ENCODE peak calls at places on chromosomes 11 and 22, in seven cellular contexts. One of them, this sample, is unnamed.

GRCh38 chr11:82462588-82462987 is 271.1 kb downstream of the FAM181B start:
- DNase-seq in GM23248: no peak
- DNase-seq in dorsolateral prefrontal cortex: no peak
- DNase-seq in NCI-H345: no peak
- DNase-seq in NCI-H1417: peak; percentile 89
- DNase-seq in stimulated activated CD8-positive, alpha-beta memory T cell treated with anti-CD3 and anti-CD28 coated beads, Interleukin-15, amount 100 ng/mL, for 1 hour: no peak
- DNase-seq in GM13977: no peak
- DNase-seq in this sample: no peak

GRCh38 chr22:19356708-19357269 is 65.3 kb upstream of the CLTCL1 start:
- DNase-seq in GM23248: no peak
- DNase-seq in dorsolateral prefrontal cortex: no peak
- DNase-seq in NCI-H345: no peak
- DNase-seq in NCI-H1417: no peak
- DNase-seq in stimulated activated CD8-positive, alpha-beta memory T cell treated with anti-CD3 and anti-CD28 coated beads, Interleukin-15, amount 100 ng/mL, for 1 hour: no peak
- DNase-seq in GM13977: no peak
- DNase-seq in this sample: no peak

GRCh38 chr11:64935634-64936081 is at the start of gene GPHA2:
- DNase-seq in GM23248: peak; percentile 20
- DNase-seq in dorsolateral prefrontal cortex: no peak
- DNase-seq in NCI-H345: peak; percentile 54
- DNase-seq in NCI-H1417: no peak
- DNase-seq in stimulated activated CD8-positive, alpha-beta memory T cell treated with anti-CD3 and anti-CD28 coated beads, Interleukin-15, amount 100 ng/mL, for 1 hour: no peak
- DNase-seq in GM13977: no peak
- DNase-seq in this sample: no peak

GRCh38 chr11:116800610-116801009 is 8.9 kb upstream of the APOA5 start:
- DNase-seq in GM23248: no peak
- DNase-seq in dorsolateral prefrontal cortex: no peak
- DNase-seq in NCI-H345: no peak
- DNase-seq in NCI-H1417: no peak
- DNase-seq in stimulated activated CD8-positive, alpha-beta memory T cell treated with anti-CD3 and anti-CD28 coated beads, Interleukin-15, amount 100 ng/mL, for 1 hour: no peak
- DNase-seq in GM13977: no peak
- DNase-seq in this sample: no peak

GRCh38 chr11:64566042-64566914 is 24.7 kb upstream of the SLC22A12 start:
- DNase-seq in GM23248: peak; percentile 88
- DNase-seq in dorsolateral prefrontal cortex: peak; percentile 44
- DNase-seq in NCI-H345: peak; percentile 56
- DNase-seq in NCI-H1417: peak; percentile 88
- DNase-seq in stimulated activated CD8-positive, alpha-beta memory T cell treated with anti-CD3 and anti-CD28 coated beads, Interleukin-15, amount 100 ng/mL, for 1 hour: no peak
- DNase-seq in GM13977: no peak
- DNase-seq in this sample: no peak

GRCh38 chr11:45238724-45239123 is 47.4 kb downstream of the SYT13 start:
- DNase-seq in GM23248: peak; percentile 72
- DNase-seq in dorsolateral prefrontal cortex: no peak
- DNase-seq in NCI-H345: no peak
- DNase-seq in NCI-H1417: no peak
- DNase-seq in stimulated activated CD8-positive, alpha-beta memory T cell treated with anti-CD3 and anti-CD28 coated beads, Interleukin-15, amount 100 ng/mL, for 1 hour: no peak
- DNase-seq in GM13977: no peak
- DNase-seq in this sample: no peak

GRCh38 chr22:24460418-24461089 is 33.2 kb downstream of the ADORA2A start:
- DNase-seq in GM23248: no peak
- DNase-seq in dorsolateral prefrontal cortex: no peak
- DNase-seq in NCI-H345: no peak
- DNase-seq in NCI-H1417: no peak
- DNase-seq in stimulated activated CD8-positive, alpha-beta memory T cell treated with anti-CD3 and anti-CD28 coated beads, Interleukin-15, amount 100 ng/mL, for 1 hour: no peak
- DNase-seq in GM13977: no peak
- DNase-seq in this sample: no peak

GRCh38 chr22:36365020-36365411 is 22.8 kb downstream of the MYH9 start:
- DNase-seq in GM23248: peak; percentile 97
- DNase-seq in dorsolateral prefrontal cortex: no peak
- DNase-seq in NCI-H345: no peak
- DNase-seq in NCI-H1417: no peak
- DNase-seq in stimulated activated CD8-positive, alpha-beta memory T cell treated with anti-CD3 and anti-CD28 coated beads, Interleukin-15, amount 100 ng/mL, for 1 hour: peak; percentile 69
- DNase-seq in GM13977: peak; percentile 77
- DNase-seq in this sample: no peak

GRCh38 chr11:35144811-35145210 is 5.8 kb downstream of the CD44 start:
- DNase-seq in GM23248: peak; percentile 67
- DNase-seq in dorsolateral prefrontal cortex: no peak
- DNase-seq in NCI-H345: no peak
- DNase-seq in NCI-H1417: no peak
- DNase-seq in stimulated activated CD8-positive, alpha-beta memory T cell treated with anti-CD3 and anti-CD28 coated beads, Interleukin-15, amount 100 ng/mL, for 1 hour: no peak
- DNase-seq in GM13977: no peak
- DNase-seq in this sample: no peak

GRCh38 chr11:69014084-69014935 is 1.3 kb upstream of the MRGPRF start:
- DNase-seq in GM23248: peak; percentile 11
- DNase-seq in dorsolateral prefrontal cortex: no peak
- DNase-seq in NCI-H345: no peak
- DNase-seq in NCI-H1417: peak; percentile 84
- DNase-seq in stimulated activated CD8-positive, alpha-beta memory T cell treated with anti-CD3 and anti-CD28 coated beads, Interleukin-15, amount 100 ng/mL, for 1 hour: no peak
- DNase-seq in GM13977: no peak
- DNase-seq in this sample: no peak

GRCh38 chr11:27124514-27125264 is 84.1 kb downstream of the BBOX1 start:
- DNase-seq in GM23248: peak; percentile 57
- DNase-seq in dorsolateral prefrontal cortex: no peak
- DNase-seq in NCI-H345: no peak
- DNase-seq in NCI-H1417: no peak
- DNase-seq in stimulated activated CD8-positive, alpha-beta memory T cell treated with anti-CD3 and anti-CD28 coated beads, Interleukin-15, amount 100 ng/mL, for 1 hour: no peak
- DNase-seq in GM13977: no peak
- DNase-seq in this sample: no peak

GRCh38 chr11:88491674-88492073 is 154.1 kb upstream of the CTSC start:
- DNase-seq in GM23248: no peak
- DNase-seq in dorsolateral prefrontal cortex: no peak
- DNase-seq in NCI-H345: no peak
- DNase-seq in NCI-H1417: no peak
- DNase-seq in stimulated activated CD8-positive, alpha-beta memory T cell treated with anti-CD3 and anti-CD28 coated beads, Interleukin-15, amount 100 ng/mL, for 1 hour: no peak
- DNase-seq in GM13977: no peak
- DNase-seq in this sample: no peak

GRCh38 chr11:66881436-66881835 is 24.6 kb downstream of the LRFN4 start:
- DNase-seq in GM23248: no peak
- DNase-seq in dorsolateral prefrontal cortex: no peak
- DNase-seq in NCI-H345: peak; percentile 38
- DNase-seq in NCI-H1417: peak; percentile 57
- DNase-seq in stimulated activated CD8-positive, alpha-beta memory T cell treated with anti-CD3 and anti-CD28 coated beads, Interleukin-15, amount 100 ng/mL, for 1 hour: no peak
- DNase-seq in GM13977: no peak
- DNase-seq in this sample: no peak

GRCh38 chr22:19291218-19291579 is 320 bp downstream of the CLTCL1 start:
- DNase-seq in GM23248: peak; percentile 71
- DNase-seq in dorsolateral prefrontal cortex: no peak
- DNase-seq in NCI-H345: peak; percentile 2
- DNase-seq in NCI-H1417: peak; percentile 55
- DNase-seq in stimulated activated CD8-positive, alpha-beta memory T cell treated with anti-CD3 and anti-CD28 coated beads, Interleukin-15, amount 100 ng/mL, for 1 hour: no peak
- DNase-seq in GM13977: peak; percentile 41
- DNase-seq in this sample: peak; percentile 90

GRCh38 chr22:45834795-45835194 is 142.2 kb downstream of the WNT7B start:
- DNase-seq in GM23248: no peak
- DNase-seq in dorsolateral prefrontal cortex: no peak
- DNase-seq in NCI-H345: no peak
- DNase-seq in NCI-H1417: no peak
- DNase-seq in stimulated activated CD8-positive, alpha-beta memory T cell treated with anti-CD3 and anti-CD28 coated beads, Interleukin-15, amount 100 ng/mL, for 1 hour: no peak
- DNase-seq in GM13977: no peak
- DNase-seq in this sample: no peak

GRCh38 chr11:28860898-28861297 is 752.7 kb downstream of the METTL15 start:
- DNase-seq in GM23248: peak; percentile 60
- DNase-seq in dorsolateral prefrontal cortex: no peak
- DNase-seq in NCI-H345: no peak
- DNase-seq in NCI-H1417: no peak
- DNase-seq in stimulated activated CD8-positive, alpha-beta memory T cell treated with anti-CD3 and anti-CD28 coated beads, Interleukin-15, amount 100 ng/mL, for 1 hour: no peak
- DNase-seq in GM13977: no peak
- DNase-seq in this sample: no peak

GRCh38 chr22:36362819-36363377 is 24.9 kb downstream of the MYH9 start:
- DNase-seq in GM23248: peak; percentile 86
- DNase-seq in dorsolateral prefrontal cortex: no peak
- DNase-seq in NCI-H345: no peak
- DNase-seq in NCI-H1417: no peak
- DNase-seq in stimulated activated CD8-positive, alpha-beta memory T cell treated with anti-CD3 and anti-CD28 coated beads, Interleukin-15, amount 100 ng/mL, for 1 hour: no peak
- DNase-seq in GM13977: no peak
- DNase-seq in this sample: no peak

GRCh38 chr11:8832571-8833260 is 78.3 kb upstream of the AKIP1 start:
- DNase-seq in GM23248: peak; percentile 85
- DNase-seq in dorsolateral prefrontal cortex: no peak
- DNase-seq in NCI-H345: peak; percentile 17
- DNase-seq in NCI-H1417: peak; percentile 45
- DNase-seq in stimulated activated CD8-positive, alpha-beta memory T cell treated with anti-CD3 and anti-CD28 coated beads, Interleukin-15, amount 100 ng/mL, for 1 hour: no peak
- DNase-seq in GM13977: peak; percentile 77
- DNase-seq in this sample: no peak

GRCh38 chr22:17767236-17768065 is 6.8 kb downstream of the BID start:
- DNase-seq in GM23248: no peak
- DNase-seq in dorsolateral prefrontal cortex: no peak
- DNase-seq in NCI-H345: no peak
- DNase-seq in NCI-H1417: no peak
- DNase-seq in stimulated activated CD8-positive, alpha-beta memory T cell treated with anti-CD3 and anti-CD28 coated beads, Interleukin-15, amount 100 ng/mL, for 1 hour: no peak
- DNase-seq in GM13977: peak; percentile 76
- DNase-seq in this sample: no peak

GRCh38 chr22:19853879-19854777 is 546 bp downstream of the GNB1L start:
- DNase-seq in GM23248: peak; percentile 31
- DNase-seq in dorsolateral prefrontal cortex: no peak
- DNase-seq in NCI-H345: no peak
- DNase-seq in NCI-H1417: peak; percentile 70
- DNase-seq in stimulated activated CD8-positive, alpha-beta memory T cell treated with anti-CD3 and anti-CD28 coated beads, Interleukin-15, amount 100 ng/mL, for 1 hour: no peak
- DNase-seq in GM13977: peak; percentile 44
- DNase-seq in this sample: peak; percentile 89

GRCh38 chr11:86747801-86748200 is 52.5 kb upstream of the PRSS23 start:
- DNase-seq in GM23248: no peak
- DNase-seq in dorsolateral prefrontal cortex: no peak
- DNase-seq in NCI-H345: no peak
- DNase-seq in NCI-H1417: no peak
- DNase-seq in stimulated activated CD8-positive, alpha-beta memory T cell treated with anti-CD3 and anti-CD28 coated beads, Interleukin-15, amount 100 ng/mL, for 1 hour: no peak
- DNase-seq in GM13977: no peak
- DNase-seq in this sample: no peak

GRCh38 chr22:28955817-28956216 is 72.4 kb downstream of the ZNRF3 start:
- DNase-seq in GM23248: no peak
- DNase-seq in dorsolateral prefrontal cortex: no peak
- DNase-seq in NCI-H345: no peak
- DNase-seq in NCI-H1417: no peak
- DNase-seq in stimulated activated CD8-positive, alpha-beta memory T cell treated with anti-CD3 and anti-CD28 coated beads, Interleukin-15, amount 100 ng/mL, for 1 hour: peak; percentile 41
- DNase-seq in GM13977: peak; percentile 31
- DNase-seq in this sample: no peak

GRCh38 chr22:49535527-49536125 is 292.0 kb downstream of the BRD1 start:
- DNase-seq in GM23248: no peak
- DNase-seq in dorsolateral prefrontal cortex: no peak
- DNase-seq in NCI-H345: no peak
- DNase-seq in NCI-H1417: no peak
- DNase-seq in stimulated activated CD8-positive, alpha-beta memory T cell treated with anti-CD3 and anti-CD28 coated beads, Interleukin-15, amount 100 ng/mL, for 1 hour: no peak
- DNase-seq in GM13977: no peak
- DNase-seq in this sample: peak; percentile 65

GRCh38 chr22:17779286-17780115 is 5.2 kb upstream of the BID start:
- DNase-seq in GM23248: no peak
- DNase-seq in dorsolateral prefrontal cortex: no peak
- DNase-seq in NCI-H345: peak; percentile 37
- DNase-seq in NCI-H1417: no peak
- DNase-seq in stimulated activated CD8-positive, alpha-beta memory T cell treated with anti-CD3 and anti-CD28 coated beads, Interleukin-15, amount 100 ng/mL, for 1 hour: no peak
- DNase-seq in GM13977: peak; percentile 89
- DNase-seq in this sample: no peak

GRCh38 chr22:42662114-42663021 is 13.2 kb upstream of the CYB5R3 start:
- DNase-seq in GM23248: peak; percentile 86
- DNase-seq in dorsolateral prefrontal cortex: peak; percentile 64
- DNase-seq in NCI-H345: peak; percentile 68
- DNase-seq in NCI-H1417: peak; percentile 69
- DNase-seq in stimulated activated CD8-positive, alpha-beta memory T cell treated with anti-CD3 and anti-CD28 coated beads, Interleukin-15, amount 100 ng/mL, for 1 hour: peak; percentile 66
- DNase-seq in GM13977: peak; percentile 88
- DNase-seq in this sample: peak; percentile 94

GRCh38 chr22:28442264-28442950 is 237.2 kb downstream of the TTC28 start:
- DNase-seq in GM23248: peak; percentile 89
- DNase-seq in dorsolateral prefrontal cortex: peak; percentile 79
- DNase-seq in NCI-H345: no peak
- DNase-seq in NCI-H1417: no peak
- DNase-seq in stimulated activated CD8-positive, alpha-beta memory T cell treated with anti-CD3 and anti-CD28 coated beads, Interleukin-15, amount 100 ng/mL, for 1 hour: no peak
- DNase-seq in GM13977: peak; percentile 90
- DNase-seq in this sample: peak; percentile 92

GRCh38 chr11:71245601-71246391 is 6.6 kb downstream of the SHANK2 start:
- DNase-seq in GM23248: no peak
- DNase-seq in dorsolateral prefrontal cortex: no peak
- DNase-seq in NCI-H345: no peak
- DNase-seq in NCI-H1417: peak; percentile 32
- DNase-seq in stimulated activated CD8-positive, alpha-beta memory T cell treated with anti-CD3 and anti-CD28 coated beads, Interleukin-15, amount 100 ng/mL, for 1 hour: no peak
- DNase-seq in GM13977: no peak
- DNase-seq in this sample: peak; percentile 64

GRCh38 chr11:122180435-122180834 is 64.4 kb upstream of the BLID start:
- DNase-seq in GM23248: peak; percentile 98
- DNase-seq in dorsolateral prefrontal cortex: no peak
- DNase-seq in NCI-H345: no peak
- DNase-seq in NCI-H1417: no peak
- DNase-seq in stimulated activated CD8-positive, alpha-beta memory T cell treated with anti-CD3 and anti-CD28 coated beads, Interleukin-15, amount 100 ng/mL, for 1 hour: no peak
- DNase-seq in GM13977: no peak
- DNase-seq in this sample: no peak

GRCh38 chr11:63489879-63490278 is 1.1 kb downstream of the PLAAT5 start:
- DNase-seq in GM23248: no peak
- DNase-seq in dorsolateral prefrontal cortex: no peak
- DNase-seq in NCI-H345: no peak
- DNase-seq in NCI-H1417: no peak
- DNase-seq in stimulated activated CD8-positive, alpha-beta memory T cell treated with anti-CD3 and anti-CD28 coated beads, Interleukin-15, amount 100 ng/mL, for 1 hour: no peak
- DNase-seq in GM13977: no peak
- DNase-seq in this sample: no peak

GRCh38 chr11:73866586-73866996 is 10.1 kb downstream of the COA4 start:
- DNase-seq in GM23248: peak; percentile 97
- DNase-seq in dorsolateral prefrontal cortex: no peak
- DNase-seq in NCI-H345: no peak
- DNase-seq in NCI-H1417: no peak
- DNase-seq in stimulated activated CD8-positive, alpha-beta memory T cell treated with anti-CD3 and anti-CD28 coated beads, Interleukin-15, amount 100 ng/mL, for 1 hour: no peak
- DNase-seq in GM13977: no peak
- DNase-seq in this sample: no peak

GRCh38 chr11:64081663-64082442 is 46.1 kb downstream of the FLRT1 start:
- DNase-seq in GM23248: no peak
- DNase-seq in dorsolateral prefrontal cortex: no peak
- DNase-seq in NCI-H345: peak; percentile 95
- DNase-seq in NCI-H1417: peak; percentile 99
- DNase-seq in stimulated activated CD8-positive, alpha-beta memory T cell treated with anti-CD3 and anti-CD28 coated beads, Interleukin-15, amount 100 ng/mL, for 1 hour: no peak
- DNase-seq in GM13977: no peak
- DNase-seq in this sample: no peak

GRCh38 chr11:20559523-20560300 is 39.7 kb upstream of the SLC6A5 start:
- DNase-seq in GM23248: no peak
- DNase-seq in dorsolateral prefrontal cortex: no peak
- DNase-seq in NCI-H345: no peak
- DNase-seq in NCI-H1417: no peak
- DNase-seq in stimulated activated CD8-positive, alpha-beta memory T cell treated with anti-CD3 and anti-CD28 coated beads, Interleukin-15, amount 100 ng/mL, for 1 hour: no peak
- DNase-seq in GM13977: no peak
- DNase-seq in this sample: no peak

This sample was measured in mesenteric fat pad.